ENCODE peak calls at places on chromosomes 12 and 14, in four cellular contexts. O is body of pancreas, T is heart left ventricle, U is astrocyte of the spinal cord. M is an unnamed sample.

GRCh38 chr14:23321572-23322547 is 603 bp downstream of the PABPN1 start:
- DNase-seq in O (peak), T (peak), U (peak), M (peak)

GRCh38 chr12:39490500-39491276 is 47.8 kb upstream of the KIF21A start:
- DNase-seq in O (no peak), T (no peak), U (peak), M (no peak)

GRCh38 chr12:990308-990648 is 745 bp upstream of the ERC1 start:
- DNase-seq in O (peak), T (no peak), U (no peak), M (peak)

GRCh38 chr12:51460519-51460918 is 35.9 kb downstream of the SLC4A8 start:
- DNase-seq in O (no peak), T (no peak), U (peak), M (no peak)

GRCh38 chr14:70642313-70643235 is 858 bp downstream of the TTC9 start:
- DNase-seq in O (no peak), T (no peak), U (no peak), M (peak)

GRCh38 chr14:38309522-38310262 is 53.8 kb upstream of the CLEC14A start:
- DNase-seq in O (no peak), T (no peak), U (no peak), M (no peak)

GRCh38 chr12:107027304-107028053 is 40.5 kb upstream of the MTERF2 start:
- DNase-seq in O (no peak), T (no peak), U (peak), M (peak)

GRCh38 chr12:111155020-111155419 is 213.9 kb downstream of the PHETA1 start:
- DNase-seq in O (no peak), T (no peak), U (no peak), M (no peak)

GRCh38 chr14:103398427-103399195 is 13.4 kb downstream of the MARK3 start:
- DNase-seq in O (no peak), T (no peak), U (peak), M (no peak)

GRCh38 chr12:44317651-44318126 is 481.8 kb downstream of the TMEM117 start:
- DNase-seq in O (no peak), T (no peak), U (peak), M (no peak)

GRCh38 chr14:74682169-74682952 is 30.5 kb downstream of the AREL1 start:
- DNase-seq in O (no peak), T (no peak), U (no peak), M (no peak)

GRCh38 chr14:103155013-103155412 is 31.8 kb downstream of the TNFAIP2 start:
- DNase-seq in O (no peak), T (peak), U (no peak), M (no peak)

GRCh38 chr14:54665938-54666337 is 99.0 kb downstream of the SAMD4A start:
- DNase-seq in O (no peak), T (no peak), U (no peak), M (no peak)

GRCh38 chr14:91369628-91370445 is 47.8 kb downstream of the CCDC88C start:
- DNase-seq in O (no peak), T (no peak), U (no peak), M (no peak)

GRCh38 chr12:107590369-107591094 is 95.1 kb upstream of the PWP1 start:
- DNase-seq in O (no peak), T (no peak), U (no peak), M (no peak)

GRCh38 chr14:65790185-65790815 is 377.8 kb downstream of the FUT8 start:
- DNase-seq in O (no peak), T (no peak), U (no peak), M (no peak)

GRCh38 chr12:62332598-62332997 is 72.4 kb downstream of the USP15 start:
- DNase-seq in O (no peak), T (no peak), U (peak), M (no peak)

GRCh38 chr12:58225067-58225877 is 283.9 kb downstream of the ATP23 start:
- DNase-seq in O (no peak), T (no peak), U (no peak), M (no peak)

GRCh38 chr12:80632835-80633234 is 74.6 kb upstream of the MYF6 start:
- DNase-seq in O (peak), T (no peak), U (peak), M (no peak)

GRCh38 chr12:3226285-3226684 is 149.1 kb downstream of the TSPAN9 start:
- DNase-seq in O (no peak), T (no peak), U (no peak), M (no peak)

GRCh38 chr12:100860611-100861010 is 66.0 kb downstream of the ANO4 start:
- DNase-seq in O (no peak), T (no peak), U (peak), M (no peak)

GRCh38 chr12:110744697-110745264 is 2.1 kb upstream of the PPP1CC start:
- DNase-seq in O (no peak), T (no peak), U (no peak), M (no peak)

GRCh38 chr12:67592228-67593011 is 56.1 kb upstream of the DYRK2 start:
- DNase-seq in O (no peak), T (peak), U (peak), M (no peak)

M was measured in T follicular helper cell.